ENCODE peak calls at places on chromosomes 7 and 10, in four cellular contexts. B is left ventricle myocardium inferior, J is astrocyte of the spinal cord, H is fibroblast of gingiva. Z is an unnamed sample.

GRCh38 chr7:112143567-112143966 is 62.6 kb downstream of the DOCK4 start:
- DNase-seq in B (peak; percentile 45), J (peak; percentile 91), H (peak; percentile 94), Z (peak; percentile 67)

GRCh38 chr10:124511205-124512039 is 49.8 kb downstream of the LHPP start:
- DNase-seq in B (no peak), J (no peak), H (no peak), Z (no peak)

GRCh38 chr7:158759245-158759614 is 54.6 kb upstream of the NCAPG2 start:
- DNase-seq in B (no peak), J (no peak), H (no peak), Z (no peak)

GRCh38 chr7:133491846-133492652 is 239.2 kb downstream of the EXOC4 start:
- DNase-seq in B (no peak), J (peak; percentile 25), H (no peak), Z (no peak)

GRCh38 chr7:139118234-139118802 is 8.8 kb upstream of the ZC3HAV1 start:
- DNase-seq in B (no peak), J (peak; percentile 41), H (peak; percentile 7), Z (no peak)

GRCh38 chr7:151172273-151173141 is 5.0 kb upstream of the GBX1 start:
- DNase-seq in B (peak; percentile 75), J (peak; percentile 72), H (peak; percentile 40), Z (peak; percentile 92)

GRCh38 chr7:150845471-150845870 is 6.8 kb upstream of the AOC1 start:
- DNase-seq in B (peak; percentile 63), J (no peak), H (no peak), Z (peak; percentile 81)

GRCh38 chr7:128020161-128020560 is 11.1 kb downstream of the LRRC4 start:
- DNase-seq in B (no peak), J (no peak), H (no peak), Z (no peak)

GRCh38 chr10:48455055-48455391 is 148.5 kb downstream of the MAPK8 start:
- DNase-seq in B (no peak), J (no peak), H (no peak), Z (peak; percentile 32)

GRCh38 chr10:29908977-29909376 is 150.4 kb downstream of the JCAD start:
- DNase-seq in B (no peak), J (no peak), H (no peak), Z (no peak)

GRCh38 chr10:92110039-92110794 is 180.7 kb downstream of the CPEB3 start:
- DNase-seq in B (no peak), J (peak; percentile 45), H (no peak), Z (no peak)

GRCh38 chr10:125928928-125929585 is 32.7 kb downstream of the FANK1 start:
- DNase-seq in B (no peak), J (no peak), H (no peak), Z (no peak)

GRCh38 chr10:77806511-77807157 is 119.9 kb downstream of the DLG5 start:
- DNase-seq in B (no peak), J (no peak), H (no peak), Z (no peak)

GRCh38 chr7:105270117-105270516 is 118.6 kb downstream of the SRPK2 start:
- DNase-seq in B (no peak), J (no peak), H (no peak), Z (no peak)

GRCh38 chr10:70597856-70598815 is 4.4 kb downstream of the PRF1 start:
- DNase-seq in B (no peak), J (no peak), H (no peak), Z (peak; percentile 25)

GRCh38 chr7:47383064-47383463 is 198.8 kb downstream of the TNS3 start:
- DNase-seq in B (no peak), J (peak; percentile 60), H (peak; percentile 54), Z (no peak)

GRCh38 chr7:77565917-77566316 is 28.8 kb downstream of the PTPN12 start:
- DNase-seq in B (no peak), J (no peak), H (peak; percentile 74), Z (no peak)

GRCh38 chr7:96949766-96950165 is 55.6 kb upstream of the DLX6 start:
- DNase-seq in B (no peak), J (peak; percentile 84), H (peak; percentile 55), Z (no peak)

GRCh38 chr10:71921319-71922027 is 42.7 kb upstream of the CHST3 start:
- DNase-seq in B (peak; percentile 58), J (no peak), H (peak; percentile 54), Z (peak; percentile 86)

GRCh38 chr7:157614457-157615020 is 277.7 kb downstream of the DNAJB6 start:
- DNase-seq in B (no peak), J (no peak), H (no peak), Z (no peak)

GRCh38 chr7:99102809-99103690 is 40.9 kb downstream of the SMURF1 start:
- DNase-seq in B (no peak), J (peak; percentile 67), H (peak; percentile 66), Z (no peak)

GRCh38 chr7:75617634-75618234 is 121.0 kb downstream of the HIP1 start:
- DNase-seq in B (peak; percentile 62), J (no peak), H (peak; percentile 85), Z (peak; percentile 85)

GRCh38 chr10:131513445-131513844 is 201.9 kb upstream of the TCERG1L start:
- DNase-seq in B (no peak), J (no peak), H (no peak), Z (no peak)

GRCh38 chr7:152931583-152931982 is 172.0 kb downstream of the ACTR3B start:
- DNase-seq in B (no peak), J (no peak), H (no peak), Z (no peak)

GRCh38 chr10:130686680-130687300 is 550.6 kb downstream of the GLRX3 start:
- DNase-seq in B (no peak), J (no peak), H (no peak), Z (no peak)

GRCh38 chr10:47092822-47093221 is 181.6 kb downstream of the PTPN20 start:
- DNase-seq in B (peak; percentile 54), J (no peak), H (no peak), Z (peak; percentile 67)

GRCh38 chr7:42315631-42316030 is 78.6 kb upstream of the GLI3 start:
- DNase-seq in B (no peak), J (peak; percentile 93), H (peak; percentile 34), Z (no peak)

GRCh38 chr7:45219801-45220200 is 62.2 kb downstream of the RAMP3 start:
- DNase-seq in B (no peak), J (no peak), H (no peak), Z (no peak)

GRCh38 chr10:135601-136464 is 578 bp downstream of the ZMYND11 start:
- DNase-seq in B (peak; percentile 65), J (peak; percentile 64), H (peak; percentile 47), Z (peak; percentile 86)

GRCh38 chr7:2037805-2038635 is 194.7 kb downstream of the MAD1L1 start:
- DNase-seq in B (peak; percentile 53), J (peak; percentile 28), H (no peak), Z (peak; percentile 60)

GRCh38 chr10:63206997-63207952 is 74.1 kb downstream of the NRBF2 start:
- DNase-seq in B (no peak), J (peak; percentile 87), H (peak; percentile 81), Z (no peak)

GRCh38 chr10:49622426-49623425 is 8.9 kb downstream of the CHAT start:
- DNase-seq in B (no peak), J (no peak), H (no peak), Z (no peak)

GRCh38 chr10:3206516-3207157 is 34.1 kb upstream of the PITRM1 start:
- DNase-seq in B (no peak), J (no peak), H (peak; percentile 45), Z (no peak)

GRCh38 chr10:79165068-79165467 is 96.3 kb downstream of the ZMIZ1 start:
- DNase-seq in B (no peak), J (no peak), H (no peak), Z (no peak)

GRCh38 chr10:124685251-124685650 is 58.9 kb downstream of the FAM53B start:
- DNase-seq in B (peak; percentile 57), J (no peak), H (no peak), Z (peak; percentile 83)

GRCh38 chr7:100886936-100887185 is 2.7 kb downstream of the UFSP1 start:
- DNase-seq in B (no peak), J (no peak), H (no peak), Z (no peak)

GRCh38 chr7:50584793-50585399 is 19.7 kb upstream of the DDC start:
- DNase-seq in B (no peak), J (no peak), H (no peak), Z (no peak)

Z was measured in right cardiac atrium.